ENCODE peak calls at places on chromosomes 2 and 18, in four cellular contexts. I is activated gamma-delta T cell treated with Interleukin-2 at 50 U/mL for 16 hours, K is H54, W is mesendoderm. M is an unnamed sample.

GRCh38 chr18:27785815-27786537 is 391.0 kb downstream of the CDH2 start:
- DNase-seq in I (no peak), K (no peak), W (no peak), M (no peak)

GRCh38 chr2:55590810-55591440 is 26.5 kb downstream of the PPP4R3B start:
- DNase-seq in K (peak; percentile 23), W (peak; percentile 36), I (no peak), M (no peak)

GRCh38 chr2:132958887-132959286 is 288.9 kb upstream of the LYPD1 start:
- DNase-seq in I (no peak), W (no peak), K (no peak), M (no peak)

GRCh38 chr2:20051518-20052228 is at the start of gene LAPTM4A:
- DNase-seq in I (peak; percentile 97), W (peak; percentile 100), K (peak; percentile 87), M (peak; percentile 63)

GRCh38 chr2:238169708-238170251 is 11.0 kb downstream of the ERFE start:
- DNase-seq in I (no peak), W (no peak), K (peak; percentile 96), M (peak; percentile 83)

GRCh38 chr18:37412757-37413156 is 152.8 kb downstream of the CELF4 start:
- DNase-seq in I (no peak), W (no peak), K (no peak), M (no peak)

GRCh38 chr2:216287251-216287650 is 85.0 kb downstream of the MARCHF4 start:
- DNase-seq in W (peak; percentile 73), I (no peak), K (no peak), M (no peak)

GRCh38 chr2:26245810-26246209 is 1.1 kb downstream of the HADHB start:
- DNase-seq in W (peak; percentile 27), I (no peak), K (no peak), M (no peak)

GRCh38 chr2:26770986-26771586 is 7.0 kb downstream of the SLC35F6 start:
- DNase-seq in W (no peak), I (no peak), K (no peak), M (no peak)

GRCh38 chr2:216583157-216583556 is 50.1 kb upstream of the IGFBP2 start:
- DNase-seq in W (no peak), K (peak; percentile 51), I (no peak), M (no peak)

GRCh38 chr2:238720232-238720672 is 127.6 kb upstream of the TWIST2 start:
- DNase-seq in I (peak; percentile 15), K (peak; percentile 52), W (peak; percentile 85), M (peak; percentile 74)

GRCh38 chr2:29463181-29463900 is 348.1 kb downstream of the CLIP4 start:
- DNase-seq in W (peak; percentile 48), K (peak; percentile 19), I (no peak), M (no peak)